ENCODE peak calls at places on chromosome 5, in seven cellular contexts. F is DMS 273 treated with DMSO at 0.1 percent for 48 hours; V is HCEC 1CT; M is Caki2; Y is EH; L is activated CD4-positive, alpha-beta T cell treated with anti-CD3 and anti-CD28 coated beads, Interleukin-2, amount 10 ng/mL, durations not matched to agents 7 days and 5 days; S is stimulated activated CD8-positive, alpha-beta memory T cell treated with anti-CD3 and anti-CD28 coated beads, Interleukin-12 subunit alpha, Interleukin-12 subunit beta, amount 100 ng/mL, for 1 hour. D is an unnamed sample.

GRCh38 chr5:173016621-173017046 is 33.1 kb downstream of the ATP6V0E1 start:
- DNase-seq in F (no peak), V (peak), M (peak), Y (peak), L (no peak), S (no peak), D (no peak)

GRCh38 chr5:13244151-13244550 is 700.3 kb downstream of the DNAH5 start:
- DNase-seq in S (no peak), F (no peak), V (no peak), L (no peak), M (no peak), Y (no peak), D (no peak)

GRCh38 chr5:108193021-108193795 is 188.7 kb downstream of the FBXL17 start:
- DNase-seq in V (peak), L (no peak), F (no peak), Y (peak), M (no peak), S (no peak), D (no peak)

GRCh38 chr5:58153255-58153654 is 306.6 kb downstream of the PLK2 start:
- DNase-seq in V (peak), S (no peak), M (no peak), L (no peak), F (no peak), Y (no peak), D (no peak)

GRCh38 chr5:171825046-171825445 is 39.4 kb downstream of the SMIM23 start:
- DNase-seq in Y (no peak), L (no peak), S (no peak), F (no peak), M (no peak), V (no peak), D (no peak)

GRCh38 chr5:96432245-96433065 is 593 bp downstream of the PCSK1 start:
- DNase-seq in F (peak), S (no peak), Y (no peak), L (no peak), V (no peak), M (no peak), D (no peak)

GRCh38 chr5:9557696-9558095 is 11.8 kb upstream of the SEMA5A start:
- DNase-seq in S (no peak), L (no peak), F (no peak), M (no peak), Y (peak), V (peak), D (no peak)

GRCh38 chr5:54307583-54307982 is 2.8 kb downstream of the ARL15 start:
- DNase-seq in L (no peak), S (no peak), M (no peak), Y (no peak), V (no peak), F (no peak), D (no peak)